ENCODE peak calls at places on chromosomes 11 and 22, in six cellular contexts. C is dorsolateral prefrontal cortex; S is CD4-positive, alpha-beta T cell; T is choroid plexus epithelial cell; A is heart left ventricle; M is fibroblast of lung. W is an unnamed sample.

GRCh38 chr11:445765-446588 is 4.1 kb upstream of the PTDSS2 start:
- DNase-seq in C (no peak), S (no peak), T (no peak), A (peak), M (no peak), W (no peak)

GRCh38 chr11:63858628-63859550 is 20.0 kb downstream of the MARK2 start:
- DNase-seq in C (no peak), S (no peak), T (peak), A (no peak), M (peak), W (peak)

GRCh38 chr22:35761037-35761436 is 43.4 kb downstream of the APOL5 start:
- DNase-seq in C (no peak), S (no peak), T (peak), A (no peak), M (no peak), W (peak)

GRCh38 chr11:26473216-26474194 is 98.6 kb downstream of the MUC15 start:
- DNase-seq in C (no peak), S (no peak), T (no peak), A (no peak), M (no peak), W (no peak)

GRCh38 chr22:37303821-37304274 is 21.5 kb downstream of the CYTH4 start:
- DNase-seq in C (peak), S (peak), T (peak), A (peak), M (peak), W (peak)

GRCh38 chr11:109804911-109805310 is 288.3 kb upstream of the ZC3H12C start:
- DNase-seq in C (no peak), S (no peak), T (no peak), A (peak), M (no peak), W (no peak)

GRCh38 chr11:34975482-34975881 is 59.1 kb downstream of the PDHX start:
- DNase-seq in C (no peak), S (no peak), T (no peak), A (no peak), M (peak), W (no peak)

GRCh38 chr11:23976776-23977380 is 520.0 kb upstream of the LUZP2 start:
- DNase-seq in C (no peak), S (no peak), T (peak), A (no peak), M (peak), W (no peak)

GRCh38 chr22:34067031-34067430 is 146.8 kb upstream of the LARGE1 start:
- DNase-seq in C (peak), S (no peak), T (no peak), A (no peak), M (no peak), W (no peak)

GRCh38 chr11:44600739-44601416 is 35.4 kb downstream of the CD82 start:
- DNase-seq in C (peak), S (no peak), T (no peak), A (no peak), M (no peak), W (no peak)

GRCh38 chr11:34909435-34909834 is 6.7 kb downstream of the APIP start:
- DNase-seq in C (no peak), S (no peak), T (no peak), A (no peak), M (no peak), W (no peak)

GRCh38 chr11:65262381-65262680 is 569 bp downstream of the POLA2 start:
- DNase-seq in C (peak), S (no peak), T (no peak), A (no peak), M (no peak), W (no peak)

GRCh38 chr22:49995413-49996191 is 17.0 kb downstream of the IL17REL start:
- DNase-seq in C (no peak), S (no peak), T (no peak), A (peak), M (no peak), W (no peak)

GRCh38 chr22:31490496-31490925 is 869 bp upstream of the EIF4ENIF1 start:
- DNase-seq in C (peak), S (peak), T (peak), A (peak), M (peak), W (peak)

GRCh38 chr22:20111689-20112622 is 3.9 kb upstream of the RANBP1 start:
- DNase-seq in C (no peak), S (no peak), T (no peak), A (peak), M (no peak), W (no peak)

GRCh38 chr22:20112623-20113511 is 3.0 kb upstream of the RANBP1 start:
- DNase-seq in C (no peak), S (no peak), T (no peak), A (peak), M (no peak), W (no peak)

GRCh38 chr22:20109411-20110358 is 6.2 kb upstream of the RANBP1 start:
- DNase-seq in C (no peak), S (no peak), T (no peak), A (peak), M (no peak), W (no peak)

GRCh38 chr22:20110359-20110985 is 5.4 kb upstream of the RANBP1 start:
- DNase-seq in C (no peak), S (no peak), T (no peak), A (peak), M (no peak), W (no peak)

GRCh38 chr22:20111045-20111688 is 4.7 kb upstream of the RANBP1 start:
- DNase-seq in C (no peak), S (no peak), T (peak), A (peak), M (no peak), W (peak)
- TF ChIP-seq CTCF in C (no peak), S (peak), T (peak), A (peak), M (peak), W (no peak)

DNA sequence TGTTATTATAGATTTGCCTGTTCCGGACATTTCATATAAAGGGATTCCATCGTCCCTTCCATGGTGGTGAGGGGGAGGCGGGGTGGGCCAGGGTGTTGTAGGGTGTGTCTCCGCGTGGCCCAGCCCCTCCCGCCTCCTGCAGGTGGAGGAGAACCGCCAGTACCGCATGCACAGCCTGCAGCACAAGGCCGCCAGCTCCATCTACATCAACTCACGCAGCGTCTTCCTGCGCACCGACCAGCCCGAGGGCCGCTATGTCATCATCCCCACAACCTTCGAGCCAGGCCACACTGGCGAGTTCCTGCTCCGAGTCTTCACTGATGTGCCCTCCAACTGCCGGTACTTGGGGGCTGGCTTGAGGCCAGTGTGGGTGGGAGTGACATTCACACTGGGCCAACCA is 7.5 kb upstream of the MYO7A start:
- DNase-seq in C (no peak), S (no peak), T (no peak), A (peak), M (no peak), W (no peak)
- TF ChIP-seq CTCF in C (no peak), S (no peak), T (no peak), A (no peak), M (no peak), W (no peak)

DNA sequence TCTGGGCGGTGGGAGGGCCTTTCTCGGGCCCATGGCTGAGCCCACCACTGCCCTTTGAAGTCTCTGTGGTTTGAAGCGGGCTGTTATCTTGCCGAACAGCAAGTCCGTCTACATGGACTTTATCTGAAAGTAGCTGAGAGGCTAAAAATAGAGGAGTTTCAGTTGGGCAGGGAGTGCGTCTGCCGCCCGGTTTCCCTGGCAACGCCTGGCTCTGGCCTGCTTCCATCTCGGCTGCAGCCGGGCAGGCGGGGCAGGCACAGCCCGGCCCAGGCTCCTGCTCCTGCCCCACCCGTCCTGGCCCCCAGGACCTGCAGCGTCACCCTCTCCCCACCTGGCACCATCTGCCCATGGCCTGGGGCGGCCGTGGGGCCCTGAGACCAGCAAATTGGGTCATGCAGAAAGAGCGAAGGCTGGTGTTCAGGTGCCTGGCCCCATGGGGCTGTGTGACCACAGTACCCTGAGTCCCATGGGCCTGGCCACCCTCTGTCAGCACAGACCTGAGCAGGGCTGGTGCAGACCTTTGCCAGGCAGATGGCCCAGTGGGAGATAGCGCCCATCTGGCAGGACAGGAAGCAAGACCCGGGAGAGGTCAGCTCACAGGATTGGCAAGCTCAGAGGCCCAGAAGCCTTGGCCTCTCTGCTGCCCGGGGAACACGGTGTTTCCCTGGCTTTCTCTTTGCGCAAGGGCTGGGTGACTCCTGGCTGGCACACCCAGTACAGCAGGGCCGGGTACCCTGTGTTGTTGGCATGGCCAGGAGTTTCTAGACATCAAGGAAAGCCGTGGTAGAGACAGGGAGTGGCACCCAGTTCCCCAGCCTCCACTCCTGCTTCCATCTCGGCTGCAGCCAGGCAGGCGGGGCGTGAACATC is 79.1 kb upstream of the KCNQ1OT1 start:
- DNase-seq in C (peak), S (no peak), T (peak), A (peak), M (peak), W (peak)
- TF ChIP-seq CTCF in C (no peak), S (no peak), T (no peak), A (peak), M (no peak), W (peak)

DNA sequence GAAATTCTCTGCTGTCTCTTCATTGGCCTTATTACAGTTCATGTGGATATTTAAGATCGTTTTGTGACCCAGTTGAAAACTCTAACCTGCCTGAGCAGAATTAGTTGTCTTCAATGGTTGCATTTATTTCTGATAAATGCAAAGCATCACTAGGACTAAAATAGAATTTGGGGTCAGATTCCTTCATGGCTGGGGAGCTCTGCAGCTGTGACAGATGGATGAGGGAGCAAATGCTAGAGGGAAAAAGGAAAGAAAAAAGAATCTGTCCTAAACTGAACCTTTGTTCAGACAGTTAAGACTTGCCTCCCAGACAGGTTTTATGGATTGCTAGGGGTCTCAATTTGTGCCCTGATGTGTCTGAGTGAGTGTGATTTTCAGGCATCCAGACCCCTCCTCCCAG is 113.0 kb downstream of the SYT9 start:
- DNase-seq in C (no peak), S (no peak), T (no peak), A (no peak), M (no peak), W (no peak)
- TF ChIP-seq CTCF in C (no peak), S (no peak), T (no peak), A (no peak), M (no peak), W (no peak)

GRCh38 chr22:22802346-22802970 is 85.2 kb upstream of the IGLL5 start:
- DNase-seq in C (no peak), S (no peak), T (peak), A (no peak), M (no peak), W (no peak)
- TF ChIP-seq CTCF in C (no peak), S (peak), T (peak), A (peak), M (peak), W (peak)

DNA sequence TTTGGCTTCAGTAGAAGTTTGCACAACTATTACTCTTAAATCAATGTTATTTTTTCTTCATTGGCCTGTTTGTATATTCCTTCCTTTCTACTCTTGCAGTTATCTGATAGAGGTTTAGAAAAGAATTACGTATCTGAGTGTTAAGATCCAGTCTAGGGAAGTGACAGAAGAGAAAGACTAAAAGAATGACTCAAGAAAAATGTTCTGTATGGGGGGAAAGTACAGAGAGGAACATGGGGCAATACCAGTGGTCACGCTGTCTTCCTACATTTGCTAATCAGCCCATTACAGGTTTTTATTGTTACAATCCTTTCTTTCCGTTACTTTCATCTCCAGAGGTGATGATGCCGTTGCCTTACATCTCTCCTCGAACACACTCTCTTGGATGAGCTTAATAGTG is 5.8 kb upstream of the OR10D3 start:
- DNase-seq in C (no peak), S (no peak), T (peak), A (no peak), M (no peak), W (peak)
- TF ChIP-seq CTCF in C (no peak), S (no peak), T (no peak), A (no peak), M (no peak), W (no peak)

W was measured in MCF 10A.